ENCODE peak calls at places on chromosomes 11 and 22, in six cellular contexts. Q is SJCRH30; A is transverse colon; V is endothelial cell; P is germinal center; H is activated naive CD8-positive, alpha-beta T cell treated with anti-CD3 and anti-CD28 coated beads, Interleukin-2, amount 50 U/mL, for 24 hours. J is an unnamed sample.

GRCh38 chr11:2576116-2576515 is 123.7 kb downstream of the KCNQ1OT1 start:
- DNase-seq in Q (peak; percentile 1), A (peak; percentile 7), V (no peak), P (no peak), H (no peak), J (no peak)

GRCh38 chr11:111845256-111846028 is 25.9 kb downstream of the ALG9 start:
- DNase-seq in Q (no peak), A (no peak), V (no peak), P (no peak), H (no peak), J (no peak)

GRCh38 chr11:45089251-45089650 is 57.2 kb upstream of the PRDM11 start:
- DNase-seq in Q (no peak), A (peak; percentile 59), V (no peak), P (no peak), H (no peak), J (peak; percentile 73)

GRCh38 chr11:108788565-108789199 is 123.8 kb downstream of the DDX10 start:
- DNase-seq in Q (no peak), A (no peak), V (peak; percentile 11), P (no peak), H (no peak), J (no peak)

GRCh38 chr11:34274712-34275398 is 83.0 kb downstream of the ABTB2 start:
- DNase-seq in Q (peak; percentile 11), A (peak; percentile 73), V (no peak), P (no peak), H (no peak), J (peak; percentile 96)

GRCh38 chr11:107043242-107043991 is 25.1 kb upstream of the GUCY1A2 start:
- DNase-seq in Q (peak; percentile 2), A (no peak), V (no peak), P (no peak), H (no peak), J (no peak)

GRCh38 chr11:86571273-86571948 is 101.0 kb downstream of the ME3 start:
- DNase-seq in Q (peak; percentile 17), A (peak; percentile 53), V (peak; percentile 66), P (no peak), H (no peak), J (no peak)

GRCh38 chr11:94694309-94695060 is 73.7 kb upstream of the AMOTL1 start:
- DNase-seq in Q (peak; percentile 73), A (no peak), V (no peak), P (no peak), H (no peak), J (no peak)

GRCh38 chr11:36702330-36703054 is 104.5 kb upstream of the RAG2 start:
- DNase-seq in Q (peak; percentile 28), A (no peak), V (peak; percentile 44), P (peak; percentile 30), H (no peak), J (peak; percentile 22)

GRCh38 chr22:17712441-17712840 is 61.8 kb downstream of the BID start:
- DNase-seq in Q (no peak), A (no peak), V (no peak), P (no peak), H (no peak), J (no peak)

GRCh38 chr11:1384206-1384965 is 5.3 kb upstream of the BRSK2 start:
- DNase-seq in Q (no peak), A (no peak), V (no peak), P (no peak), H (peak; percentile 52), J (no peak)

J was measured in mucosa of gallbladder.